ENCODE peak calls at places on chromosome 10, in ten cellular contexts. N, Y, W, U, J, G, O, R, X and T are unnamed samples. For H3K4me1 and H3K9me3, the result is how much of the 10 kb centered on the place peaks cover.

GRCh38 chr10:3122486-3123205 is 49.9 kb downstream of the PITRM1 start:
- DNase-seq in N (peak), Y (no peak), W (no peak), U (no peak), J (no peak), G (peak), O (no peak), R (no peak), X (no peak), T (no peak)

GRCh38 chr10:50152792-50153272 is 85.1 kb downstream of the WASHC2A start:
- DNase-seq in N (peak), Y (no peak), W (no peak), U (no peak), J (no peak), G (peak), O (no peak), R (no peak), X (no peak), T (no peak)

GRCh38 chr10:62426086-62426485 is 51.9 kb downstream of the ZNF365 start:
- DNase-seq in N (peak), Y (no peak), W (no peak), U (no peak), J (no peak), G (no peak), O (no peak), R (peak), X (no peak), T (no peak)

GRCh38 chr10:48697821-48698764 is 13.4 kb downstream of the WDFY4 start:
- DNase-seq in N (no peak), Y (peak), W (no peak), U (no peak), J (no peak), G (no peak), O (no peak), R (no peak), X (no peak), T (no peak)

GRCh38 chr10:48606530-48607355 is 1.9 kb upstream of the ARHGAP22 start:
- DNase-seq in N (peak), Y (peak), W (no peak), U (peak), J (peak), G (peak), O (peak), R (peak), X (no peak), T (no peak)

GRCh38 chr10:113104071-113104470 is 154.0 kb downstream of the TCF7L2 start:
- DNase-seq in N (peak), Y (no peak), W (no peak), U (no peak), J (no peak), G (no peak), O (no peak), R (no peak), X (no peak), T (no peak)

GRCh38 chr10:127447197-127447596 is 101.9 kb upstream of the NPS start:
- DNase-seq in N (no peak), Y (no peak), W (no peak), U (no peak), J (no peak), G (no peak), O (no peak), R (no peak), X (no peak), T (no peak)

GRCh38 chr10:127196227-127196954 is at the start of gene INSYN2A:
- DNase-seq in N (peak), Y (peak), W (no peak), U (no peak), J (peak), G (peak), O (peak), R (peak), X (no peak), T (no peak)

GRCh38 chr10:102802920-102803534 is 34.2 kb downstream of the CYP17A1 start:
- DNase-seq in N (peak), Y (no peak), W (no peak), U (no peak), J (peak), G (no peak), O (peak), R (no peak), X (no peak), T (no peak)

GRCh38 chr10:66215921-66216320 is 709.9 kb upstream of the LRRTM3 start:
- DNase-seq in N (no peak), Y (no peak), W (no peak), U (no peak), J (no peak), G (no peak), O (no peak), R (no peak), X (no peak), T (no peak)

GRCh38 chr10:1923586-1923985 is 186.3 kb upstream of the ADARB2 start:
- DNase-seq in N (no peak), Y (no peak), W (no peak), U (no peak), J (no peak), G (no peak), O (no peak), R (no peak), X (no peak), T (no peak)

GRCh38 chr10:62844280-62845011 is 28.3 kb upstream of the EGR2 start:
- DNase-seq in N (peak), Y (no peak), W (no peak), U (no peak), J (no peak), G (no peak), O (no peak), R (no peak), X (no peak), T (no peak)

GRCh38 chr10:19788075-19788686 is 28.1 kb upstream of the PLXDC2 start:
- DNase-seq in N (peak), Y (no peak), W (no peak), U (peak), J (no peak), G (no peak), O (peak), R (peak), X (peak), T (peak)

GRCh38 chr10:43821103-43821502 is 172.4 kb upstream of the ZNF32 start:
- DNase-seq in N (peak), Y (no peak), W (no peak), U (no peak), J (no peak), G (no peak), O (no peak), R (no peak), X (no peak), T (no peak)

GRCh38 chr10:5959581-5960069 is 17.7 kb downstream of the IL15RA start:
- DNase-seq in N (no peak), Y (peak), W (no peak), U (no peak), J (no peak), G (no peak), O (no peak), R (no peak), X (no peak), T (no peak)

GRCh38 chr10:86363184-86363832 is 3.3 kb downstream of the GRID1 start:
- DNase-seq in N (peak), Y (no peak), W (no peak), U (no peak), J (no peak), G (peak), O (no peak), R (peak), X (no peak), T (peak)

GRCh38 chr10:7410306-7410799 is 481 bp downstream of the SFMBT2 start:
- DNase-seq in N (peak), Y (peak), W (peak), U (no peak), J (peak), G (no peak), O (peak), R (no peak), X (peak), T (no peak)

GRCh38 chr10:26468691-26469090 is 30.6 kb downstream of the APBB1IP start:
- DNase-seq in N (peak), Y (no peak), W (peak), U (no peak), J (no peak), G (no peak), O (peak), R (no peak), X (peak), T (no peak)

GRCh38 chr10:117442521-117442920 is 67.3 kb upstream of the PDZD8 start:
- DNase-seq in N (peak), Y (no peak), W (no peak), U (no peak), J (no peak), G (no peak), O (no peak), R (no peak), X (no peak), T (no peak)

GRCh38 chr10:78821052-78821451 is 247.7 kb upstream of the ZMIZ1 start:
- DNase-seq in N (no peak), Y (no peak), W (no peak), U (no peak), J (no peak), G (no peak), O (no peak), R (no peak), X (no peak), T (no peak)

GRCh38 chr10:114694735-114695134 is 36.7 kb upstream of the ABLIM1 start:
- DNase-seq in N (peak), Y (no peak), W (peak), U (no peak), J (no peak), G (no peak), O (peak), R (peak), X (peak), T (no peak)

GRCh38 chr10:64682043-64682442 is 1160.8 kb downstream of the REEP3 start:
- DNase-seq in N (no peak), Y (no peak), W (no peak), U (no peak), J (no peak), G (peak), O (no peak), R (peak), X (no peak), T (no peak)

GRCh38 chr10:71285180-71285545 is 33.9 kb upstream of the SLC29A3 start:
- DNase-seq in N (peak), Y (peak), W (no peak), U (peak), J (peak), G (peak), O (peak), R (peak), X (peak), T (peak)

GRCh38 chr10:49539320-49539885 is 482 bp upstream of the ERCC6 start:
- DNase-seq in N (peak), Y (peak), W (no peak), U (peak), J (peak), G (peak), O (peak), R (peak), X (peak), T (peak)

GRCh38 chr10:5659702-5660528 is 6.5 kb downstream of the ASB13 start:
- DNase-seq in N (peak), Y (no peak), W (no peak), U (no peak), J (peak), G (peak), O (peak), R (peak), X (peak), T (peak)

GRCh38 chr10:13404791-13405190 is 56.7 kb upstream of the SEPHS1 start:
- DNase-seq in N (no peak), Y (no peak), W (no peak), U (no peak), J (no peak), G (no peak), O (no peak), R (no peak), X (no peak), T (no peak)

GRCh38 chr10:85612378-85612775 is 754.2 kb downstream of the GRID1 start:
- DNase-seq in N (no peak), Y (no peak), W (peak), U (no peak), J (no peak), G (no peak), O (no peak), R (no peak), X (peak), T (peak)

GRCh38 chr10:49474901-49475300 is 64.0 kb downstream of the ERCC6 start:
- DNase-seq in N (peak), Y (no peak), W (no peak), U (no peak), J (no peak), G (no peak), O (no peak), R (no peak), X (no peak), T (no peak)

GRCh38 chr10:132836832-132837540 is 51.0 kb upstream of the NKX6-2 start:
- DNase-seq in N (peak), Y (no peak), W (peak), U (peak), J (no peak), G (peak), O (no peak), R (peak), X (peak), T (no peak)

GRCh38 chr10:132185601-132186487 is 904 bp upstream of the DPYSL4 start:
- DNase-seq in N (peak), Y (peak), W (peak), U (no peak), J (peak), G (no peak), O (peak), R (no peak), X (no peak), T (peak)

GRCh38 chr10:3749011-3749410 is 36.0 kb downstream of the KLF6 start:
- DNase-seq in N (no peak), Y (no peak), W (no peak), U (no peak), J (no peak), G (no peak), O (no peak), R (no peak), X (no peak), T (no peak)

GRCh38 chr10:79148452-79149344 is 79.9 kb downstream of the ZMIZ1 start:
- DNase-seq in N (peak), Y (peak), W (no peak), U (no peak), J (peak), G (peak), O (peak), R (peak), X (no peak), T (peak)

GRCh38 chr10:25392132-25392531 is 217.3 kb downstream of the GPR158 start:
- DNase-seq in N (no peak), Y (no peak), W (no peak), U (no peak), J (no peak), G (no peak), O (no peak), R (no peak), X (no peak), T (no peak)

GRCh38 chr10:4851846-4852245 is 25.8 kb downstream of the AKR1E2 start:
- DNase-seq in N (no peak), Y (no peak), W (no peak), U (no peak), J (peak), G (peak), O (no peak), R (no peak), X (no peak), T (no peak)

GRCh38 chr10:4851176-4851575 is 25.2 kb downstream of the AKR1E2 start:
- DNase-seq in N (no peak), Y (no peak), W (no peak), U (no peak), J (no peak), G (no peak), O (no peak), R (no peak), X (no peak), T (no peak)

DNA sequence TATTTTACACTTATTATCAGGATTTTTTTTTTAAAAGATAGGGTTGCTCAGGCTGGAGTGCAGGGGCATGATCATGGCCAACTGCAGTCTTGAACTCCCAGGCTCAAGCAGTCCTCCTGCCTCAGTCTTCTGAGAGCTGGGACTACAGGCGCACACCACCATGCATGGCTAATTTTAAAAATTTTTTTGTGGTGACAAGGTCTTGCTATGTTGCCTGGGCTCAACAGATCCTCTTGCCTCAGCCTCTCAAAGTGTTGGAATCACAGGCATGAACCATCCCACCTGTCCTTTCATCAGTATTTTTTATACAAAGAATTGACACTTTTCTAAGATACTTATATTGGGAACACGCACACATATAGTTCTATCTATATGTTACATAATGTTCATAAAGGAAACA is 99.3 kb downstream of the PIP4K2A start:
- DNase-seq in N (no peak), Y (no peak), W (no peak), U (no peak), J (no peak), G (no peak), O (no peak), R (no peak), X (no peak), T (no peak)
- H3K27ac ChIP-seq in N (no peak), Y (no peak), W (peak), U (no peak), J (no peak), G (no peak), O (peak), R (no peak), X (peak), T (peak)

DNA sequence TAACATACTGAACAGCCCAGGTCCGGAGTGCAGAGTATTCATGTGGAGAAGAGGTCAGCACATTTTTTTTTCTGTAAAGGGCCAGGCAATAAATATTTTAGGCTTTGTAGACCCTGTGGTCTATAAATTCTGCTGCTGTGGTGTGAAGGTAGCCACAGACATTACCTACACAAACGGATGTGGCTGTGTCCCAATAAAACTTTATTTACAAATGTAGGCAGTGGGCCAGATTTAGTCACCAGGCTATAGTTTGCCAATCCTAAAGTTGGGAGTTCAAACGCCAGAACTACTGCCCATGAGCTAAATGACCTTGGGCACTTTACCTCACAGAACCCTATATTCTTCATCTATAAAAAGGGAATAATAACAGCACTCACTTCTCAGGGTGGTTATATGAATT is 13.4 kb downstream of the FAM53B start:
- DNase-seq in N (no peak), Y (no peak), W (no peak), U (no peak), J (no peak), G (no peak), O (no peak), R (no peak), X (no peak), T (no peak)
- H3K4me1 ChIP-seq in N (under half), Y (half or more), W (half or more), U (under half), J (half or more), G (under half), O (half or more), R (under half), X (half or more), T (under half)

GRCh38 chr10:130938051-130938450 is 373.5 kb downstream of the TCERG1L start:
- DNase-seq in N (no peak), Y (no peak), W (no peak), U (no peak), J (no peak), G (no peak), O (no peak), R (no peak), X (no peak), T (no peak)
- H3K9me3 ChIP-seq in N (under half), Y (under half), W (under half), U (under half), J (under half), G (under half), O (under half), R (under half), X (under half), T (under half)

DNA sequence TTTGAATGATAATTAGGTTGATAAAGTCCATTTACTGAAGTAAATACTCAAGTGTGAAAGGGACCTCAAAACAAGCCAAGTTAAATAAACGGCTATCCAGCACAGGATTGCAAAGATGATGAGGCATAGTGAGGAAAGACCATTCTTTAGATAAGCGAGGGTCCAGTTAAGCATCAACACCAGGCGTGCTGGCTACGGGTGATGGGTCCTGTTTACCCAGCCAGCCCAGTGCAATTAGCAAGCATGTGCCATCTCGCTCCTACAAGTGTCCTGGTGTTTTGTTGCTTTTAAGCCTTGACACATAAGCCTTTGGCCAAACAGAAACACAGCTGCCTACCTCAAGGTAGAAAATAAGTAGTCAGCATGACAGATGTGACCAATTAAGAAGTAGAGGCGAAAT is 7.1 kb downstream of the NEBL start:
- DNase-seq in N (no peak), Y (no peak), W (no peak), U (no peak), J (no peak), G (no peak), O (no peak), R (no peak), X (no peak), T (no peak)
- H3K27ac ChIP-seq in N (no peak), Y (peak), W (no peak), U (no peak), J (no peak), G (no peak), O (no peak), R (no peak), X (no peak), T (no peak)

GRCh38 chr10:29649561-29650551 is 15.1 kb upstream of the SVIL start:
- DNase-seq in N (peak), Y (no peak), W (no peak), U (no peak), J (no peak), G (no peak), O (no peak), R (no peak), X (no peak), T (no peak)

GRCh38 chr10:29648983-29649268 is 14.2 kb upstream of the SVIL start:
- DNase-seq in N (peak), Y (no peak), W (no peak), U (no peak), J (no peak), G (no peak), O (peak), R (peak), X (no peak), T (peak)

GRCh38 chr10:29646960-29647431 is 12.2 kb upstream of the SVIL start:
- DNase-seq in N (peak), Y (no peak), W (peak), U (no peak), J (no peak), G (no peak), O (no peak), R (no peak), X (no peak), T (no peak)

GRCh38 chr10:29647483-29647882 is 12.7 kb upstream of the SVIL start:
- DNase-seq in N (no peak), Y (no peak), W (no peak), U (no peak), J (no peak), G (no peak), O (no peak), R (no peak), X (no peak), T (no peak)

GRCh38 chr10:29648114-29648982 is 13.6 kb upstream of the SVIL start:
- DNase-seq in N (peak), Y (peak), W (peak), U (no peak), J (no peak), G (no peak), O (peak), R (no peak), X (no peak), T (peak)
- H3K4me1 ChIP-seq in N (under half), Y (under half), W (under half), U (under half), J (half or more), G (under half), O (under half), R (under half), X (under half), T (under half)

GRCh38 chr10:130745831-130746230 is 565.7 kb downstream of the TCERG1L start:
- DNase-seq in N (no peak), Y (no peak), W (no peak), U (no peak), J (no peak), G (no peak), O (no peak), R (no peak), X (no peak), T (no peak)
- H3K9me3 ChIP-seq in N (under half), Y (under half), W (under half), U (under half), J (under half), G (under half), O (under half), R (under half), X (under half), T (under half)